ENCODE peak calls at places on chromosomes 11 and 22, in ten cellular contexts. One of them, this sample, is unnamed.

GRCh38 chr11:36110698-36111410 is 167.0 kb downstream of the LDLRAD3 start:
- DNase-seq in RKO: no peak
- DNase-seq in ureter: no peak
- DNase-seq in stimulated activated CD8-positive, alpha-beta memory T cell treated with anti-CD3 and anti-CD28 coated beads, Interleukin-2, amount 100 ng/mL, for 1 hour: no peak
- DNase-seq in LoVo: no peak
- DNase-seq in amniotic stem cell: no peak
- DNase-seq in psoas muscle: no peak
- DNase-seq in fibroblast of pulmonary artery: no peak
- DNase-seq in upper lobe of right lung: no peak
- DNase-seq in frontal cortex: no peak
- DNase-seq in this sample: no peak

GRCh38 chr22:29014301-29014700 is 47.3 kb downstream of the C22orf31 start:
- DNase-seq in RKO: no peak
- DNase-seq in ureter: no peak
- DNase-seq in stimulated activated CD8-positive, alpha-beta memory T cell treated with anti-CD3 and anti-CD28 coated beads, Interleukin-2, amount 100 ng/mL, for 1 hour: no peak
- DNase-seq in LoVo: no peak
- DNase-seq in amniotic stem cell: no peak
- DNase-seq in psoas muscle: no peak
- DNase-seq in fibroblast of pulmonary artery: no peak
- DNase-seq in upper lobe of right lung: no peak
- DNase-seq in frontal cortex: no peak
- DNase-seq in this sample: no peak

GRCh38 chr11:914747-915493 is 4.3 kb upstream of the CHID1 start:
- DNase-seq in RKO: no peak
- DNase-seq in ureter: peak
- DNase-seq in stimulated activated CD8-positive, alpha-beta memory T cell treated with anti-CD3 and anti-CD28 coated beads, Interleukin-2, amount 100 ng/mL, for 1 hour: no peak
- DNase-seq in LoVo: no peak
- DNase-seq in amniotic stem cell: no peak
- DNase-seq in psoas muscle: peak
- DNase-seq in fibroblast of pulmonary artery: no peak
- DNase-seq in upper lobe of right lung: peak
- DNase-seq in frontal cortex: no peak
- DNase-seq in this sample: no peak

GRCh38 chr11:133081730-133082452 is 450.4 kb downstream of the OPCML start:
- DNase-seq in RKO: no peak
- DNase-seq in ureter: no peak
- DNase-seq in stimulated activated CD8-positive, alpha-beta memory T cell treated with anti-CD3 and anti-CD28 coated beads, Interleukin-2, amount 100 ng/mL, for 1 hour: no peak
- DNase-seq in LoVo: no peak
- DNase-seq in amniotic stem cell: no peak
- DNase-seq in psoas muscle: no peak
- DNase-seq in fibroblast of pulmonary artery: no peak
- DNase-seq in upper lobe of right lung: no peak
- DNase-seq in frontal cortex: no peak
- DNase-seq in this sample: no peak

GRCh38 chr11:12086271-12087074 is 23.9 kb upstream of the MICAL2 start:
- DNase-seq in RKO: peak
- DNase-seq in ureter: peak
- DNase-seq in stimulated activated CD8-positive, alpha-beta memory T cell treated with anti-CD3 and anti-CD28 coated beads, Interleukin-2, amount 100 ng/mL, for 1 hour: no peak
- DNase-seq in LoVo: peak
- DNase-seq in amniotic stem cell: peak
- DNase-seq in psoas muscle: peak
- DNase-seq in fibroblast of pulmonary artery: peak
- DNase-seq in upper lobe of right lung: peak
- DNase-seq in frontal cortex: no peak
- DNase-seq in this sample: peak

GRCh38 chr11:33735426-33736147 is 636 bp downstream of the CD59 start:
- DNase-seq in RKO: peak
- DNase-seq in ureter: no peak
- DNase-seq in stimulated activated CD8-positive, alpha-beta memory T cell treated with anti-CD3 and anti-CD28 coated beads, Interleukin-2, amount 100 ng/mL, for 1 hour: no peak
- DNase-seq in LoVo: peak
- DNase-seq in amniotic stem cell: no peak
- DNase-seq in psoas muscle: no peak
- DNase-seq in fibroblast of pulmonary artery: no peak
- DNase-seq in upper lobe of right lung: peak
- DNase-seq in frontal cortex: no peak
- DNase-seq in this sample: peak

GRCh38 chr11:8067567-8067928 is 13.5 kb upstream of the TUB start:
- DNase-seq in RKO: no peak
- DNase-seq in ureter: no peak
- DNase-seq in stimulated activated CD8-positive, alpha-beta memory T cell treated with anti-CD3 and anti-CD28 coated beads, Interleukin-2, amount 100 ng/mL, for 1 hour: no peak
- DNase-seq in LoVo: no peak
- DNase-seq in amniotic stem cell: no peak
- DNase-seq in psoas muscle: no peak
- DNase-seq in fibroblast of pulmonary artery: no peak
- DNase-seq in upper lobe of right lung: no peak
- DNase-seq in frontal cortex: no peak
- DNase-seq in this sample: no peak

GRCh38 chr22:23556026-23556620 is 24.0 kb downstream of the IGLL1 start:
- DNase-seq in RKO: no peak
- DNase-seq in ureter: no peak
- DNase-seq in stimulated activated CD8-positive, alpha-beta memory T cell treated with anti-CD3 and anti-CD28 coated beads, Interleukin-2, amount 100 ng/mL, for 1 hour: no peak
- DNase-seq in LoVo: no peak
- DNase-seq in amniotic stem cell: no peak
- DNase-seq in psoas muscle: no peak
- DNase-seq in fibroblast of pulmonary artery: no peak
- DNase-seq in upper lobe of right lung: peak
- DNase-seq in frontal cortex: no peak
- DNase-seq in this sample: no peak

GRCh38 chr22:48944433-48944755 is 883.3 kb downstream of the BRD1 start:
- DNase-seq in RKO: no peak
- DNase-seq in ureter: no peak
- DNase-seq in stimulated activated CD8-positive, alpha-beta memory T cell treated with anti-CD3 and anti-CD28 coated beads, Interleukin-2, amount 100 ng/mL, for 1 hour: no peak
- DNase-seq in LoVo: no peak
- DNase-seq in amniotic stem cell: no peak
- DNase-seq in psoas muscle: no peak
- DNase-seq in fibroblast of pulmonary artery: no peak
- DNase-seq in upper lobe of right lung: no peak
- DNase-seq in frontal cortex: no peak
- DNase-seq in this sample: no peak

GRCh38 chr22:27029584-27030130 is 372.3 kb downstream of the MIAT start:
- DNase-seq in RKO: no peak
- DNase-seq in ureter: no peak
- DNase-seq in stimulated activated CD8-positive, alpha-beta memory T cell treated with anti-CD3 and anti-CD28 coated beads, Interleukin-2, amount 100 ng/mL, for 1 hour: no peak
- DNase-seq in LoVo: no peak
- DNase-seq in amniotic stem cell: no peak
- DNase-seq in psoas muscle: no peak
- DNase-seq in fibroblast of pulmonary artery: no peak
- DNase-seq in upper lobe of right lung: no peak
- DNase-seq in frontal cortex: no peak
- DNase-seq in this sample: no peak

GRCh38 chr22:17085277-17086091 is 684 bp downstream of the IL17RA start:
- DNase-seq in RKO: no peak
- DNase-seq in ureter: peak
- DNase-seq in stimulated activated CD8-positive, alpha-beta memory T cell treated with anti-CD3 and anti-CD28 coated beads, Interleukin-2, amount 100 ng/mL, for 1 hour: no peak
- DNase-seq in LoVo: no peak
- DNase-seq in amniotic stem cell: no peak
- DNase-seq in psoas muscle: peak
- DNase-seq in fibroblast of pulmonary artery: no peak
- DNase-seq in upper lobe of right lung: peak
- DNase-seq in frontal cortex: no peak
- DNase-seq in this sample: no peak

GRCh38 chr11:83147895-83148294 is 9.0 kb upstream of the PCF11 start:
- DNase-seq in RKO: no peak
- DNase-seq in ureter: no peak
- DNase-seq in stimulated activated CD8-positive, alpha-beta memory T cell treated with anti-CD3 and anti-CD28 coated beads, Interleukin-2, amount 100 ng/mL, for 1 hour: no peak
- DNase-seq in LoVo: no peak
- DNase-seq in amniotic stem cell: no peak
- DNase-seq in psoas muscle: no peak
- DNase-seq in fibroblast of pulmonary artery: no peak
- DNase-seq in upper lobe of right lung: no peak
- DNase-seq in frontal cortex: no peak
- DNase-seq in this sample: peak

GRCh38 chr11:34308049-34308692 is 49.6 kb downstream of the ABTB2 start:
- DNase-seq in RKO: no peak
- DNase-seq in ureter: no peak
- DNase-seq in stimulated activated CD8-positive, alpha-beta memory T cell treated with anti-CD3 and anti-CD28 coated beads, Interleukin-2, amount 100 ng/mL, for 1 hour: no peak
- DNase-seq in LoVo: no peak
- DNase-seq in amniotic stem cell: no peak
- DNase-seq in psoas muscle: no peak
- DNase-seq in fibroblast of pulmonary artery: no peak
- DNase-seq in upper lobe of right lung: no peak
- DNase-seq in frontal cortex: no peak
- DNase-seq in this sample: no peak

GRCh38 chr22:24134090-24134846 is 47.0 kb upstream of the SUSD2 start:
- DNase-seq in RKO: no peak
- DNase-seq in ureter: no peak
- DNase-seq in stimulated activated CD8-positive, alpha-beta memory T cell treated with anti-CD3 and anti-CD28 coated beads, Interleukin-2, amount 100 ng/mL, for 1 hour: peak
- DNase-seq in LoVo: no peak
- DNase-seq in amniotic stem cell: no peak
- DNase-seq in psoas muscle: no peak
- DNase-seq in fibroblast of pulmonary artery: no peak
- DNase-seq in upper lobe of right lung: peak
- DNase-seq in frontal cortex: no peak
- DNase-seq in this sample: no peak

GRCh38 chr11:42172441-42172840 is 713.0 kb upstream of the LRRC4C start:
- DNase-seq in RKO: no peak
- DNase-seq in ureter: no peak
- DNase-seq in stimulated activated CD8-positive, alpha-beta memory T cell treated with anti-CD3 and anti-CD28 coated beads, Interleukin-2, amount 100 ng/mL, for 1 hour: no peak
- DNase-seq in LoVo: no peak
- DNase-seq in amniotic stem cell: no peak
- DNase-seq in psoas muscle: no peak
- DNase-seq in fibroblast of pulmonary artery: no peak
- DNase-seq in upper lobe of right lung: no peak
- DNase-seq in frontal cortex: no peak
- DNase-seq in this sample: no peak

GRCh38 chr11:5368502-5369043 is 15.0 kb upstream of the OR51M1 start:
- DNase-seq in RKO: no peak
- DNase-seq in ureter: no peak
- DNase-seq in stimulated activated CD8-positive, alpha-beta memory T cell treated with anti-CD3 and anti-CD28 coated beads, Interleukin-2, amount 100 ng/mL, for 1 hour: no peak
- DNase-seq in LoVo: no peak
- DNase-seq in amniotic stem cell: no peak
- DNase-seq in psoas muscle: no peak
- DNase-seq in fibroblast of pulmonary artery: no peak
- DNase-seq in upper lobe of right lung: no peak
- DNase-seq in frontal cortex: no peak
- DNase-seq in this sample: no peak

GRCh38 chr11:87097582-87097981 is 59.8 kb downstream of the TMEM135 start:
- DNase-seq in RKO: peak
- DNase-seq in ureter: no peak
- DNase-seq in stimulated activated CD8-positive, alpha-beta memory T cell treated with anti-CD3 and anti-CD28 coated beads, Interleukin-2, amount 100 ng/mL, for 1 hour: no peak
- DNase-seq in LoVo: peak
- DNase-seq in amniotic stem cell: no peak
- DNase-seq in psoas muscle: no peak
- DNase-seq in fibroblast of pulmonary artery: peak
- DNase-seq in upper lobe of right lung: no peak
- DNase-seq in frontal cortex: no peak
- DNase-seq in this sample: peak

This sample was measured in Daoy.